ENCODE peak calls at places on chromosomes 11 and 22, in nine cellular contexts. I, O, S, W, M, U, B, V and H are unnamed samples.

GRCh38 chr11:118398797-118399564 is 2.4 kb upstream of the ATP5MG start:
- DNase-seq in I (no peak), O (no peak), S (no peak), W (no peak), M (no peak), U (no peak), B (no peak), V (peak), H (no peak)

GRCh38 chr11:12150831-12151382 is 40.5 kb downstream of the MICAL2 start:
- DNase-seq in I (no peak), O (no peak), S (no peak), W (no peak), M (peak), U (no peak), B (no peak), V (peak), H (no peak)

GRCh38 chr11:35082322-35083180 is 56.4 kb upstream of the CD44 start:
- DNase-seq in I (peak), O (peak), S (peak), W (peak), M (peak), U (peak), B (peak), V (peak), H (peak)

GRCh38 chr11:3933165-3933628 is 77.7 kb downstream of the STIM1 start:
- DNase-seq in I (no peak), O (no peak), S (no peak), W (no peak), M (no peak), U (no peak), B (no peak), V (no peak), H (no peak)

GRCh38 chr11:29310016-29310415 is 706.8 kb downstream of the KCNA4 start:
- DNase-seq in I (no peak), O (no peak), S (no peak), W (no peak), M (peak), U (no peak), B (no peak), V (peak), H (no peak)

GRCh38 chr22:26777402-26777801 is 120.0 kb downstream of the MIAT start:
- DNase-seq in I (no peak), O (peak), S (no peak), W (no peak), M (peak), U (no peak), B (no peak), V (peak), H (no peak)

GRCh38 chr11:133541331-133542095 is 9.2 kb upstream of the OPCML start:
- DNase-seq in I (no peak), O (peak), S (no peak), W (no peak), M (no peak), U (no peak), B (no peak), V (no peak), H (no peak)

GRCh38 chr22:50611341-50612060 is 10.9 kb downstream of the MAPK8IP2 start:
- DNase-seq in I (no peak), O (no peak), S (no peak), W (no peak), M (no peak), U (no peak), B (no peak), V (no peak), H (no peak)

GRCh38 chr11:85844439-85845051 is 10.6 kb upstream of the CCDC83 start:
- DNase-seq in I (no peak), O (peak), S (no peak), W (peak), M (peak), U (no peak), B (no peak), V (no peak), H (no peak)

GRCh38 chr11:85685820-85686459 is at the start of gene CCDC89:
- DNase-seq in I (peak), O (peak), S (peak), W (peak), M (peak), U (peak), B (peak), V (peak), H (peak)

GRCh38 chr11:76321820-76322524 is 59.0 kb downstream of the THAP12 start:
- DNase-seq in I (no peak), O (no peak), S (no peak), W (no peak), M (no peak), U (no peak), B (no peak), V (no peak), H (no peak)

DNA sequence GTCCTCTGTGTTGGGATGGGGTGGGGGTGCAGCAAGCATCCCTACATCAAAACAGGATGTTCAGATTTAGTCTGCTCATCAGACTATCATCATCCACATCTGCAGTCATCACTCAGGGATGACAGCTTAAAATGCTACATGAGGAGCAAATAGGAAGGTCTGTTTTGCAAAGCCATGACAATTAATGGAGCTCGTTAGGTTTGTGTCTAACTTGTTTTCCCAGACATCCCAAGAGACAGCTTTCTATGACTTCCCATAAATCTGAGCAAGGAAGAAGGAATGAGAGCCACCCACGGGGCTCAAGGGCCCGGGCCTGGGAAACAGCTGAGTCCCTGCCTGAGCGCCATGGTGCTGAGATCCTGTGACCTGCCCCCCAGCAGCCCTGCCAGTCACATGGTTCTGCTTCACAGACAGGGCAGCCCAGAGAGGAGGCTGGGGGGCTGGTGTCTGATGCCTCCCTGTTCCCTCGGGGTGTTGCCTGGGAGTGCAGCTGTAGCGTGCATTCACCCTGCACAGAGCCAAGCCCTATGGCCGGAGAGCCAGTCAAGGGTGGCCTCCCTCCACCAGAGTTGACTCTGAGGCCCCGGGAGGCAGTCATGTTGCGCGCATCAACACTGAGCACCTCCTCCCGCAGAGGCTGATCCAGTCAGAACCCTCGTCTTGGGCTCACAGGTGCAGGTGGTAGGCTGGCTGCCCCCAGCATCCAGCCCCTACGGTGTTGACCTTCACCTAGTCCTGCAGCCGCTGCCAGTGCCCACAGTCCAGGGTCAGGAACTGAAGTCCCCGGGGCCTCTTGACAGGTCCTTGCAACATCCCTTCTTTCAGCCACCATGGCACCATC is 12.1 kb downstream of the DERL3 start:
- DNase-seq in I (peak), O (no peak), S (no peak), W (peak), M (no peak), U (no peak), B (no peak), V (peak), H (no peak)
- H3K27ac ChIP-seq in I (no peak), O (no peak), S (no peak), W (peak), M (no peak), U (no peak), B (peak), V (peak), H (no peak)

GRCh38 chr11:110094298-110095073 is 1.3 kb downstream of the ZC3H12C start:
- DNase-seq in I (no peak), O (no peak), S (no peak), W (no peak), M (no peak), U (no peak), B (no peak), V (no peak), H (no peak)
- H3K27ac ChIP-seq in I (peak), O (no peak), S (peak), W (peak), M (peak), U (peak), B (peak), V (no peak), H (peak)

GRCh38 chr11:23789938-23790371 is 706.9 kb upstream of the LUZP2 start:
- DNase-seq in I (no peak), O (no peak), S (no peak), W (peak), M (peak), U (no peak), B (no peak), V (peak), H (no peak)
- H3K27ac ChIP-seq in I (no peak), O (no peak), S (no peak), W (no peak), M (peak), U (no peak), B (no peak), V (no peak), H (no peak)

DNA sequence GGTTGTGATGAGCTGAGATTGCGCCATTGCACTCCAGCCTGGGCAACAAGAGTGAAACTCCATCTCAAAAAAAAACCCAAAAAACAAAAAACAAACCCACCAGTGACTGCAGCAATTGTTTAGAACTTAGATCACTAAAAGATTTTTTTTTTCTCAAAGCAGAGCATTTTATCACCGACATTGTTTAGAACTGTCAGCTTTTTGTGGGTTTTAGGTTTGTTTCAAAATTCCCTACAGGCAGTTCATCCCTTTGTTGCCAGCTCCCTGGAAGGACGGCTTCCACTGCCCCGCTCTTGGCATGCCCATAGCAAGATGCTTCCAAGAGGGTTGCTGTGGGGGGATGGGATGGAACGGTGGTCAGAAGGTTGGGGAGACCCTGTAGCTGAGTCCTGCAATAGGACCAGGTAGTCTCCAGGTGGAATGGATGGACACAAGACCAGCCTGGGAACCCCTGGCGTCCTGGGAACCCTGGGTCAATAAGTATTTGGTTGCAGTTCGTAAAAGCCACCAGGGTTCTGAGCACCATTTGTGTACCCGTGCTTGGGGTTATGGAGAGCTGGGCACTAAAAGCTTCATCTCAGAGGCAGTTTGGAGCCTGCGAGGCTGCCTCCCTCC is 46.7 kb downstream of the TSPAN18 start:
- DNase-seq in I (no peak), O (no peak), S (no peak), W (no peak), M (no peak), U (peak), B (no peak), V (no peak), H (peak)
- H3K27ac ChIP-seq in I (peak), O (no peak), S (no peak), W (no peak), M (no peak), U (no peak), B (no peak), V (no peak), H (no peak)

DNA sequence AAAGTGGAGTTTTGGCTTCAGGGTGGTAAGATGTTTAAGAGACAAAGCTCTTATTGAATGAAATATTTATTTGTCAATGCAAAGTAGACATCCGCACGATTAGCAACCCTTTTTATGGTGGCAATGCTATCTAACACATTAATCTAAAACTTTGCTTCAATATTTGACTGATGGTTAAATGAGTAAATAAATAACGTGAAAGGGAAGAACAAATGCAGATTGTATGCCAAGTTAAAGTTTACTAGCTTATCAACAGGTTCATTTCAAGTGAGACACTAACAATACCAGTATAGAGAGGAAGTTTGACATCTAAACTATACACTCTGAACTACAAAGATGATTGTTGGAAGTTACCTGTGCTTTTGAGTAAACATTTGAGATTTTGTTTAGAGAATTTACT is 50.1 kb downstream of the AASDHPPT start:
- DNase-seq in I (no peak), O (no peak), S (no peak), W (no peak), M (peak), U (no peak), B (no peak), V (no peak), H (no peak)
- H3K27ac ChIP-seq in I (no peak), O (no peak), S (no peak), W (no peak), M (no peak), U (no peak), B (no peak), V (no peak), H (no peak)

GRCh38 chr11:13320688-13321087 is 43.1 kb downstream of the BMAL1 start:
- DNase-seq in I (no peak), O (no peak), S (no peak), W (no peak), M (no peak), U (no peak), B (no peak), V (no peak), H (no peak)

GRCh38 chr11:13327421-13327820 is 49.8 kb downstream of the BMAL1 start:
- DNase-seq in I (no peak), O (no peak), S (no peak), W (no peak), M (no peak), U (no peak), B (no peak), V (no peak), H (no peak)

GRCh38 chr11:13321431-13321830 is 43.8 kb downstream of the BMAL1 start:
- DNase-seq in I (no peak), O (no peak), S (no peak), W (no peak), M (no peak), U (no peak), B (no peak), V (no peak), H (no peak)

GRCh38 chr11:13324709-13325108 is 47.1 kb downstream of the BMAL1 start:
- DNase-seq in I (no peak), O (no peak), S (no peak), W (no peak), M (no peak), U (no peak), B (no peak), V (no peak), H (no peak)

DNA sequence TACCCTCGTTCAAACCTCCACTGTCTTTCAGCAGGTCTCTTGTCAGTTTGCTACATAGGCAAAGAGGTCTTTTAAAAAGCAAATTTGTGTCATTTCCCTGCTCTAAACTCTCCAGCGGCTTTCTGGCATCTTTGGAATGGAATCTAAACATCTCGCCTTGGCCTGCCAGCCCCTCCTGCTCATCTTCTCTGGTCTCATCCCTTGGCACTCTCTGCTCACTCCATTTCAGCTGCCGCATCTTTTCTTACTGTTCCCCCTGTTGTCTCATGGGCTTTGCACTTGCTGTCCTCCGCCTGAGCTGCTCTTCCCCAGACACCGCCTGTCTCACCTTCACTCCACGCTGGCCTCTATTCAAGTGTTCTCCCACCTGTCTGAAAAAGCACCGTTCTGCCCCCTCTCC is 46.6 kb downstream of the BMAL1 start:
- DNase-seq in I (no peak), O (no peak), S (no peak), W (no peak), M (no peak), U (no peak), B (no peak), V (no peak), H (no peak)
- H3K27ac ChIP-seq in I (no peak), O (no peak), S (no peak), W (no peak), M (no peak), U (no peak), B (no peak), V (no peak), H (no peak)